ENCODE peak calls at places on chromosomes 7 and 10, in four cellular contexts. One of them, this sample, is unnamed.

GRCh38 chr7:95865716-95866371 is 93.5 kb downstream of the DYNC1I1 start:
- DNase-seq in lower lobe of right lung: no peak
- DNase-seq in iris pigment epithelial cell: peak; percentile 17
- DNase-seq in activated naive CD4-positive, alpha-beta T cell: no peak
- DNase-seq in this sample: no peak

GRCh38 chr10:84715911-84716310 is 387.5 kb downstream of the CCSER2 start:
- DNase-seq in lower lobe of right lung: no peak
- DNase-seq in iris pigment epithelial cell: no peak
- DNase-seq in activated naive CD4-positive, alpha-beta T cell: no peak
- DNase-seq in this sample: no peak

GRCh38 chr10:6128591-6129383 is 40.0 kb downstream of the RBM17 start:
- DNase-seq in lower lobe of right lung: no peak
- DNase-seq in activated naive CD4-positive, alpha-beta T cell: no peak
- DNase-seq in iris pigment epithelial cell: peak; percentile 78
- DNase-seq in this sample: no peak

GRCh38 chr7:149494738-149495368 is 2.8 kb downstream of the ZNF746 start:
- DNase-seq in iris pigment epithelial cell: peak; percentile 77
- DNase-seq in lower lobe of right lung: no peak
- DNase-seq in activated naive CD4-positive, alpha-beta T cell: no peak
- DNase-seq in this sample: no peak

GRCh38 chr7:28509256-28510021 is 97.1 kb downstream of the CREB5 start:
- DNase-seq in iris pigment epithelial cell: no peak
- DNase-seq in activated naive CD4-positive, alpha-beta T cell: no peak
- DNase-seq in lower lobe of right lung: peak; percentile 63
- DNase-seq in this sample: no peak

GRCh38 chr10:5448333-5449048 is 36.1 kb downstream of the NET1 start:
- DNase-seq in activated naive CD4-positive, alpha-beta T cell: no peak
- DNase-seq in lower lobe of right lung: no peak
- DNase-seq in iris pigment epithelial cell: no peak
- DNase-seq in this sample: no peak

GRCh38 chr7:155466814-155467675 is 9.1 kb downstream of the EN2 start:
- DNase-seq in activated naive CD4-positive, alpha-beta T cell: no peak
- DNase-seq in lower lobe of right lung: no peak
- DNase-seq in iris pigment epithelial cell: no peak
- DNase-seq in this sample: no peak

GRCh38 chr10:20714518-20714917 is 182.6 kb downstream of the NEBL start:
- DNase-seq in iris pigment epithelial cell: no peak
- DNase-seq in lower lobe of right lung: no peak
- DNase-seq in activated naive CD4-positive, alpha-beta T cell: no peak
- DNase-seq in this sample: no peak

GRCh38 chr10:133015321-133015720 is 72.4 kb upstream of the ADGRA1 start:
- DNase-seq in lower lobe of right lung: no peak
- DNase-seq in iris pigment epithelial cell: no peak
- DNase-seq in activated naive CD4-positive, alpha-beta T cell: no peak
- DNase-seq in this sample: peak; percentile 25

GRCh38 chr10:124125305-124126116 is 32.1 kb upstream of the CHST15 start:
- DNase-seq in iris pigment epithelial cell: peak; percentile 32
- DNase-seq in lower lobe of right lung: no peak
- DNase-seq in activated naive CD4-positive, alpha-beta T cell: no peak
- DNase-seq in this sample: no peak

This sample was measured in Right ventricle myocardium inferior.